ENCODE peak calls at places on chromosome 2, in seven cellular contexts. N is NCI-H2171 treated with DMSO at 0.1 percent for 48 hours, Q is HepG2, C is mammary epithelial cell, B is cardiac muscle cell, E is AG04450, L is NCI-H2081. H is an unnamed sample.

GRCh38 chr2:162890690-162891311 is 52.2 kb upstream of the KCNH7 start:
- DNase-seq in C (peak), L (peak), E (no peak), B (peak), Q (peak), N (peak), H (no peak)

GRCh38 chr2:199798881-199799580 is 52.0 kb downstream of the FTCDNL1 start:
- DNase-seq in Q (no peak), E (no peak), C (no peak), L (peak), B (no peak), N (no peak), H (no peak)

GRCh38 chr2:45014016-45014702 is 4.9 kb upstream of the SIX2 start:
- DNase-seq in L (no peak), N (peak), C (no peak), Q (no peak), E (no peak), B (peak), H (no peak)

GRCh38 chr2:24972315-24972958 is 682 bp upstream of the DNAJC27 start:
- DNase-seq in Q (peak), C (peak), B (peak), N (peak), E (no peak), L (peak), H (no peak)

GRCh38 chr2:158102446-158102845 is 770 bp downstream of the UPP2 start:
- DNase-seq in Q (no peak), E (no peak), L (no peak), C (peak), B (no peak), N (no peak), H (no peak)

GRCh38 chr2:73906847-73907505 is 14.2 kb downstream of the ACTG2 start:
- DNase-seq in C (no peak), B (no peak), Q (no peak), E (no peak), N (no peak), L (no peak), H (no peak)

GRCh38 chr2:181394741-181395437 is 62.3 kb upstream of the ITGA4 start:
- DNase-seq in N (peak), C (no peak), L (no peak), Q (no peak), B (no peak), E (no peak), H (no peak)

GRCh38 chr2:170929686-170930050 is 615 bp downstream of the GORASP2 start:
- DNase-seq in Q (peak), N (peak), L (peak), B (peak), E (no peak), C (peak), H (peak)

GRCh38 chr2:166173263-166173662 is 45.4 kb upstream of the SCN1A start:
- DNase-seq in B (no peak), C (no peak), L (peak), Q (no peak), N (no peak), E (no peak), H (no peak)

GRCh38 chr2:241217320-241218031 is 29.0 kb downstream of the ANO7 start:
- DNase-seq in Q (peak), B (peak), C (peak), N (no peak), L (peak), E (no peak), H (no peak)

GRCh38 chr2:44044281-44044720 is 48.5 kb upstream of the LRPPRC start:
- DNase-seq in C (peak), E (peak), Q (peak), B (peak), N (peak), L (peak), H (peak)

GRCh38 chr2:211035548-211036185 is 479.3 kb downstream of the CPS1 start:
- DNase-seq in C (peak), E (no peak), N (peak), Q (peak), L (peak), B (peak), H (no peak)